ENCODE peak calls at places on chromosomes 1 and 21, in four cellular contexts. Q is A549, Y is brain microvascular endothelial cell, R is IMR-90. B is an unnamed sample.

GRCh38 chr1:75672528-75673393 is 51.7 kb upstream of the ACADM start:
- DNase-seq in Y (peak), R (peak), Q (no peak), B (peak)

GRCh38 chr1:193614817-193615216 is 428.4 kb upstream of the B3GALT2 start:
- DNase-seq in Y (peak), R (peak), Q (peak), B (peak)

GRCh38 chr1:63276625-63277024 is 45.7 kb upstream of the FOXD3 start:
- DNase-seq in Q (no peak), R (no peak), Y (no peak), B (no peak)

GRCh38 chr1:29646161-29646775 is 409.9 kb downstream of the PTPRU start:
- DNase-seq in Q (no peak), R (no peak), Y (no peak), B (no peak)

GRCh38 chr1:184745110-184745509 is 9.5 kb downstream of the EDEM3 start:
- DNase-seq in Q (no peak), R (no peak), Y (no peak), B (no peak)

GRCh38 chr21:17270234-17270633 is 242.6 kb upstream of the CXADR start:
- DNase-seq in Q (peak), Y (peak), R (peak), B (peak)

GRCh38 chr1:163094182-163094581 is 25.0 kb downstream of the RGS4 start:
- DNase-seq in Y (no peak), Q (no peak), R (no peak), B (no peak)

GRCh38 chr1:78289606-78290005 is 201.2 kb upstream of the PTGFR start:
- DNase-seq in Q (no peak), R (no peak), Y (no peak), B (no peak)

GRCh38 chr1:53286950-53287349 is 40.9 kb downstream of the LRP8 start:
- DNase-seq in R (no peak), Q (no peak), Y (no peak), B (no peak)

GRCh38 chr1:189409774-189410173 is 1067.9 kb downstream of the BRINP3 start:
- DNase-seq in Q (no peak), Y (no peak), R (no peak), B (no peak)
- H3K27ac ChIP-seq in Q (peak), Y (no peak), R (no peak), B (no peak)

GRCh38 chr1:103142466-103142865 is 34.1 kb upstream of the COL11A1 start:
- DNase-seq in R (no peak), Y (no peak), Q (no peak), B (no peak)

GRCh38 chr1:103145449-103145848 is 37.1 kb upstream of the COL11A1 start:
- DNase-seq in R (no peak), Q (no peak), Y (no peak), B (no peak)

GRCh38 chr1:103146143-103146542 is 37.8 kb upstream of the COL11A1 start:
- DNase-seq in R (no peak), Y (no peak), Q (no peak), B (no peak)

GRCh38 chr1:103144681-103145080 is 36.4 kb upstream of the COL11A1 start:
- DNase-seq in R (no peak), Y (no peak), Q (no peak), B (no peak)
- TF ChIP-seq CTCF in R (no peak), Y (no peak), Q (no peak), B (no peak)

GRCh38 chr1:65527672-65528071 is 107.2 kb downstream of the LEPR start:
- DNase-seq in Y (no peak), R (no peak), Q (no peak), B (no peak)

GRCh38 chr1:65525297-65526048 is 105.0 kb downstream of the LEPR start:
- DNase-seq in R (no peak), Q (no peak), Y (no peak), B (no peak)

GRCh38 chr1:65527211-65527610 is 106.7 kb downstream of the LEPR start:
- DNase-seq in Q (no peak), Y (no peak), R (peak), B (no peak)

GRCh38 chr1:65524931-65525296 is 104.4 kb downstream of the LEPR start:
- DNase-seq in Y (no peak), R (no peak), Q (no peak), B (no peak)

DNA sequence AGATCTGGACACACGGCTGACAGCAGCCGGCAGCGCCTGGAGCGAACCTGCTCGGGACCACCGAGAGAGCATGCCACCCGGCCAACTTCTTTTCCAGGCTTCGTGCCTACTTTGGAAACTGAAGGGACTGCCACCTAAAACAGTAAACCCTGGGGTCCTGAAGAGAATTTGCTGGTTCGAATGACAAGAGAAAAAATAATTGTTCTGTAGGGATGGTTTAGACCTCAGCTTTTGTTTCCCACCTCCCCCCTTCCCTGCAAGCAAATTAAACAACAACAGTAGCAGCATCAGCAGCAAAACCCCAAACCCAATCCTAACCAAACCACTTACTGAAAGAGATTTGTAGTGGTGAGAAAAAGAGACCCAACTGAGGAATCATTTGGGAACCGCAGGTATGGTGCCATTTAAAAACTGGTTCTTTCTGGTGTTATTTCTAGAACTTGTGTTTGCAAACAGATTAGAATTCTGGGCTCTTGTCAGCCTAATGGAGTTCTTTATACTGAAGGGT is 105.6 kb downstream of the LEPR start:
- DNase-seq in Y (no peak), Q (no peak), R (no peak), B (no peak)
- H3K4me3 ChIP-seq in Y (peak), Q (peak), R (no peak), B (peak)

GRCh38 chr1:17684810-17685209 is 70.3 kb upstream of the ACTL8 start:
- DNase-seq in Y (no peak), R (no peak), Q (no peak), B (no peak)
- H3K27ac ChIP-seq in Y (no peak), R (no peak), Q (no peak), B (no peak)

DNA sequence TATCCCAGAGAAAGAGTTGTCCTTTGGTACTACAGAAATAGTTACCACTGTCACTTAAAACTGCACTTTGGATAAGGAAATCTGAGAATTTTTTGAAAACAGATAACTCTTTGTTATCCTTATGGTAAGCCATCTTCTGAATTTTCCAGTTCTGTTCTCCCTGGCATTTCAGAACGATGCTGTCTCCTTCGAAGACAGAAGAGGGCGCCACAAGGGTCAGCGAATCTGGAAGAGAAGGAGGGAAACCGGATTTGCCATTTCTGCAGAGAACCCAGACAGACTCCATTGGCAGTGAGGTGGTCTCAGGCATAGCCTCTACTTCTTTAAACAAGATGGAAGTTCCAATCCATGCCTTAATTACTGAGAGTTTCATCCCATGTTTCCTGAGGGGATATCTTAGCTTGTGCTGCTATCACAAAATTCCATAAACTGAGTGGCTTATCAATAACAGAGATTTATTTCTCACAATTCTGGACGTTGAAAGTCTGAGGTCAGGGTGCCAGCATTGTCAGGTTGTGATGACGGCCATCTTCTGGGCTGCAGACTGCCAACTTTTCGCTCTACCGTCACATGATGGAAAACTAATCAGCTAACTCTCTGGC is 6.4 kb downstream of the FCRL2 start:
- DNase-seq in Y (no peak), Q (no peak), R (peak), B (no peak)
- TF ChIP-seq CTCF in Y (peak), Q (no peak), R (peak), B (peak)

DNA sequence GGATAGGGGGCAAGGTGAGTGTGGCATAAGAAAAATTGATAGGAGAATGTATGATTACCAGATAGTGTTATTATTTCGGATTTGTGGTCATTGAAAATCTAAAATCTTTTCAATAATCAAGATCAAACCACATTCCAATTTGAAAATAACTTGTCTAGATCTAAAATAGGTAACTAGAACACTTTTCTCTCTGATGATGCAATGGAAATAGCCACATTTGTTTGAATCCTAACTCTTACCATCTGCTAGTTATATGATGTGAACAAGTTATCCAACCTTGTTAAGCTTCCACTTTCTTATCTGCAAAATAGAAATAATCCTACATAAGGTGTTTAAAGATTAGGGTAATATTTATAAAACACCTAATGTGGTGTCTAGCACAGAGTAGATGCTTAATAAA is 3.8 kb downstream of the BTF3L4 start:
- DNase-seq in R (no peak), Q (no peak), Y (no peak), B (no peak)
- H3K4me3 ChIP-seq in R (no peak), Q (no peak), Y (no peak), B (no peak)

GRCh38 chr1:21068937-21069336 is 107.8 kb downstream of the EIF4G3 start:
- DNase-seq in Y (no peak), R (no peak), Q (no peak), B (no peak)
- H3K27ac ChIP-seq in Y (peak), R (no peak), Q (no peak), B (no peak)

DNA sequence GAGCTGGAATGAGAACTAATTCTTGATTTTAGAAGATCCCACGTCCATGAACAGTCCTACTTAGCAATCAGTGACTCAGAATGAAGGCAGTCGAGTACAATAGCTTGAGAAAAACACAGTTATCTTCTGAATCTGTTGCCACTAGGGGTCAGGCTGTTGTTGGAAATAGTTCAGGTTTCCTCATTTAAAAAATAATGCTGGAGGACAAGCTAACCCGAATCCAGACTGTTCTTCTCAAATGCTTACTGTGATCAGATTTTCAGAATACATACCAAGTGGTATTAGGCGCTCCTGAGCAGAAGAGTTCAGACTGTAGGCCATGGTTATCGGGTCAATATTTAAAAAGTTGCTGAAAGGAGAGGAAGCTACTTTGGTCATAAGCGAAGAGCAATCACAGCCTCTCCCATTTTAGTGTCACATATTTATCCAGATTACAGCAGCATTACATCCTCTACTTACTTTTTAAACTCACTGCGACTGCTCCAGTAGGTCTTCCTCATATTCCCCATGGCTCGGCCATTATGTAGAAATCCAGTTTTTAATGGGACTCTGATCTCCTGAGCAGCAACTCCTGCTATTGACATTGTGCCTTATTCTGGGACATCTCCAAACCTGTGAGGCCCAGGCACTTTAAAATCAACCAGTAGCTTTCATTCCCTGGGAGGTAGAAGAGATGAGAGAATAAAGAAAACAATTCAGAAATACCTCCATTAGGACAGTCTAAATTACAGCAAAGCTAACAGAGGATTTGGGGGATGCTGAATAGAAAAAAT is 10.9 kb downstream of the ERRFI1 start:
- DNase-seq in R (peak), Y (peak), Q (peak), B (no peak)
- TF ChIP-seq CTCF in R (peak), Y (peak), Q (peak), B (peak)

GRCh38 chr1:92834617-92835016 is 2.8 kb downstream of the RPL5 start:
- DNase-seq in Y (no peak), R (no peak), Q (no peak), B (no peak)
- H3K4me3 ChIP-seq in Y (no peak), R (no peak), Q (peak), B (peak)